ENCODE peak calls at places on chromosomes 4 and X, in ten cellular contexts. Z is Panc1, A is IMR-90, Q is OCI-LY7, T is MM.1S, I is fibroblast of mammary gland, X is BE2C, P is AG09309, G is dorsolateral prefrontal cortex, J is A549. U is an unnamed sample.

GRCh38 chr4:187995322-187996207 is at the start of gene ZFP42:
- DNase-seq in Z (no peak), A (no peak), Q (no peak), T (no peak), I (no peak), X (no peak), P (no peak), G (no peak), J (no peak), U (no peak)

GRCh38 chrX:120517936-120518335 is 42.8 kb downstream of the CUL4B start:
- DNase-seq in Z (no peak), A (peak), Q (no peak), T (no peak), I (peak), X (no peak), P (peak), G (no peak), J (no peak), U (peak)

GRCh38 chr4:79852305-79852730 is 220.7 kb downstream of the ANTXR2 start:
- DNase-seq in Z (peak), A (peak), Q (no peak), T (no peak), I (peak), X (no peak), P (peak), G (no peak), J (peak), U (no peak)

GRCh38 chrX:10190367-10190766 is 33.6 kb downstream of the CLCN4 start:
- DNase-seq in Z (peak), A (peak), Q (peak), T (peak), I (peak), X (peak), P (peak), G (no peak), J (peak), U (no peak)

GRCh38 chr4:113146876-113147358 is 97.5 kb downstream of the ANK2 start:
- DNase-seq in Z (no peak), A (no peak), Q (no peak), T (peak), I (peak), X (no peak), P (no peak), G (no peak), J (no peak), U (no peak)

GRCh38 chr4:1253831-1254230 is 4.9 kb upstream of the CTBP1 start:
- DNase-seq in Z (no peak), A (no peak), Q (no peak), T (no peak), I (no peak), X (no peak), P (no peak), G (no peak), J (no peak), U (no peak)

GRCh38 chr4:2009651-2010233 is 968 bp upstream of the NELFA start:
- DNase-seq in Z (peak), A (peak), Q (peak), T (peak), I (peak), X (peak), P (no peak), G (no peak), J (peak), U (no peak)

GRCh38 chrX:54961750-54962149 is 32.2 kb downstream of the PFKFB1 start:
- DNase-seq in Z (no peak), A (no peak), Q (no peak), T (no peak), I (no peak), X (no peak), P (no peak), G (no peak), J (no peak), U (no peak)

GRCh38 chr4:1367936-1368289 is 20.9 kb downstream of the UVSSA start:
- DNase-seq in Z (no peak), A (no peak), Q (no peak), T (no peak), I (no peak), X (no peak), P (no peak), G (no peak), J (no peak), U (no peak)

GRCh38 chrX:75273483-75273882 is 402 bp upstream of the UPRT start:
- DNase-seq in Z (no peak), A (no peak), Q (no peak), T (no peak), I (no peak), X (no peak), P (no peak), G (no peak), J (no peak), U (no peak)

GRCh38 chr4:41796545-41797210 is 48.2 kb upstream of the PHOX2B start:
- DNase-seq in Z (no peak), A (no peak), Q (no peak), T (no peak), I (no peak), X (peak), P (no peak), G (no peak), J (no peak), U (no peak)

GRCh38 chrX:151875270-151876026 is 37.2 kb upstream of the MAGEA4 start:
- DNase-seq in Z (no peak), A (no peak), Q (no peak), T (no peak), I (no peak), X (no peak), P (no peak), G (no peak), J (no peak), U (no peak)

GRCh38 chr4:52103314-52103713 is 52.2 kb downstream of the SPATA18 start:
- DNase-seq in Z (peak), A (no peak), Q (no peak), T (no peak), I (peak), X (peak), P (no peak), G (no peak), J (peak), U (no peak)

GRCh38 chrX:33211356-33212254 is at the start of gene DMD:
- DNase-seq in Z (no peak), A (peak), Q (no peak), T (no peak), I (peak), X (no peak), P (no peak), G (no peak), J (no peak), U (peak)

GRCh38 chrX:19272452-19272851 is 71.3 kb upstream of the PDHA1 start:
- DNase-seq in Z (no peak), A (peak), Q (no peak), T (peak), I (peak), X (no peak), P (no peak), G (no peak), J (no peak), U (no peak)

GRCh38 chr4:1522606-1523005 is 116.4 kb upstream of the NKX1-1 start:
- DNase-seq in Z (no peak), A (no peak), Q (no peak), T (no peak), I (no peak), X (no peak), P (no peak), G (no peak), J (no peak), U (no peak)

GRCh38 chr4:139241784-139242151 is 38.3 kb downstream of the MGARP start:
- DNase-seq in Z (no peak), A (no peak), Q (no peak), T (no peak), I (no peak), X (no peak), P (no peak), G (no peak), J (no peak), U (no peak)

GRCh38 chrX:13759152-13759718 is 24.7 kb downstream of the OFD1 start:
- DNase-seq in Z (no peak), A (no peak), Q (peak), T (no peak), I (peak), X (no peak), P (no peak), G (no peak), J (no peak), U (no peak)

DNA sequence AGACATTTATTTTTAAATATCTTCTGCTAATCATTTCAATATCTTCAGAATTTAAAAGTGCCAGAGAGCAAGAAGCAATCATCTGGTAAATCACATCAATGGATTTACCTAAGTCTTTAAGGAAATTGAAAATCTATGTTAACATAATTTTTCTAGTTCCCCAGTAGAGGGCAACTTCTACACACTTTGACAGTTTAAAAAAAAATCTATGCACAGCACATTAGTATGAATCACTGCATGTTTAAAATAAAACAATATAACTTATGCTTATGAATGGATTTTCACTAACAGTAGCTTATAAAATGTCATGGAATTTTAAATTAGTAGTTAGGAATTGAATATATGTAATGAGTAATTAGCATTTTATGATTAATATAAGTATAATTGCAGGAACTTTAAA is 126.5 kb downstream of the REELD1 start:
- DNase-seq in Z (no peak), A (peak), Q (peak), T (peak), I (peak), X (no peak), P (no peak), G (no peak), J (no peak), U (no peak)
- TF ChIP-seq CTCF in Z (peak), A (peak), Q (peak), T (peak), I (peak), X (peak), P (peak), G (peak), J (peak), U (peak)

DNA sequence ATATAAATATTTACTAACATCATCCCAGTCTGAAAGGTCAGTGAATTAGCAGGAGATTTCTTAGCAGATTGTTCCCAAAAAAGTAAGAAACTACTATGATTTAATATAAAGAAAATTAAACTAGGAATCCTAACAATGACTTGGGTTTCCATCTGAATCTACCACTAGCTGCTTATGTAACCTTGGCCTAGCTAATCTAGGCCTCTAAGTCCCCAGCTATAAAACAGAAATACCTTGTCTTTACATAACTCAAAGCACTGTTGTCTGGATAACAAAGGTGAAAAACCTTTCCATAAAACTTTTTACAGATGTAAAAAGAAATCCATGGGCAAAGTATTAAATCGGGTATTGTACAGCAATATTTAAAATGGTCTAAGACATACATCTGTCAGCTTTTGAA is 3.0 kb downstream of the FBXL5 start:
- DNase-seq in Z (no peak), A (peak), Q (no peak), T (no peak), I (no peak), X (no peak), P (no peak), G (no peak), J (no peak), U (no peak)
- H3K4me3 ChIP-seq in Z (no peak), A (no peak), Q (peak), T (peak), I (no peak), X (no peak), P (no peak), G (peak), J (no peak), U (no peak)

GRCh38 chr4:159765402-159765801 is 662.5 kb downstream of the RAPGEF2 start:
- DNase-seq in Z (no peak), A (no peak), Q (no peak), T (no peak), I (no peak), X (no peak), P (no peak), G (no peak), J (no peak), U (no peak)

GRCh38 chr4:159762672-159763071 is 659.8 kb downstream of the RAPGEF2 start:
- DNase-seq in Z (no peak), A (no peak), Q (no peak), T (no peak), I (no peak), X (no peak), P (no peak), G (no peak), J (no peak), U (no peak)

GRCh38 chr4:159766241-159766640 is 663.4 kb downstream of the RAPGEF2 start:
- DNase-seq in Z (no peak), A (no peak), Q (no peak), T (no peak), I (no peak), X (no peak), P (no peak), G (no peak), J (no peak), U (no peak)

GRCh38 chr4:159768011-159768410 is 665.1 kb downstream of the RAPGEF2 start:
- DNase-seq in Z (no peak), A (no peak), Q (no peak), T (no peak), I (no peak), X (no peak), P (no peak), G (no peak), J (no peak), U (no peak)

DNA sequence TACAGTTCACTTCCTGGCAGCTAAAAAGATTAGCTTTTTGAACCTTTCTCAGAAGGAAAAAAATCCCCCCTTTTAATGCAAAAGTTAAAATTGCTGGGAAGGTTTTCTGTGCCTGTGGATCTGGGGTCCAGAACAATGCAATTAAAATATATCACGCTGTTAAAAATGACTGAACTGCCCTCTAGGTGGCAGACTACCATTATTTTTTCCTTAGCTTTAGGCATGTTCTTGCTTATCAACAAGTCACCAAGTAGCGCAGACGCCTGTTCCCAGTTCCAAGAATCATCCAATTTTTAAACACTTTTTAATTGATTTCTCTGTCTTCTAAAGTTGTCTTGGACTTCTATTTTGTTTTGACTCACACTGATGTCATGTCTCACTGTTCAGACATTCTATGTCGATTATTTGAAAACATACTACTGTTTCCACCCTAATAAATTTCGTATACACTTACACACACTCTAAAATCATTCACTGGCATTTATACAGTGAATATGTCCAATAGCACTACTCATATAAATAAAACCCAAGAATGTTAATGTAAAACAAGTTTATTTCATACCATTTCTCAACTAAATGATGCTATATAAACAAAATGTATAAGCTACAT is 661.6 kb downstream of the RAPGEF2 start:
- DNase-seq in Z (no peak), A (no peak), Q (peak), T (peak), I (peak), X (peak), P (no peak), G (no peak), J (peak), U (no peak)
- TF ChIP-seq CTCF in Z (peak), A (peak), Q (peak), T (peak), I (peak), X (peak), P (peak), G (peak), J (peak), U (peak)

GRCh38 chrX:117996408-117996807 is 120.2 kb downstream of the KLHL13 start:
- DNase-seq in Z (no peak), A (no peak), Q (no peak), T (no peak), I (no peak), X (no peak), P (no peak), G (no peak), J (no peak), U (no peak)

GRCh38 chrX:117992324-117992723 is 124.3 kb downstream of the KLHL13 start:
- DNase-seq in Z (no peak), A (no peak), Q (no peak), T (no peak), I (no peak), X (no peak), P (no peak), G (no peak), J (no peak), U (no peak)

GRCh38 chrX:117996918-117997480 is 119.6 kb downstream of the KLHL13 start:
- DNase-seq in Z (no peak), A (peak), Q (no peak), T (no peak), I (peak), X (no peak), P (no peak), G (no peak), J (no peak), U (no peak)

GRCh38 chrX:117998171-117998570 is 118.4 kb downstream of the KLHL13 start:
- DNase-seq in Z (no peak), A (no peak), Q (no peak), T (no peak), I (no peak), X (no peak), P (no peak), G (no peak), J (no peak), U (no peak)

DNA sequence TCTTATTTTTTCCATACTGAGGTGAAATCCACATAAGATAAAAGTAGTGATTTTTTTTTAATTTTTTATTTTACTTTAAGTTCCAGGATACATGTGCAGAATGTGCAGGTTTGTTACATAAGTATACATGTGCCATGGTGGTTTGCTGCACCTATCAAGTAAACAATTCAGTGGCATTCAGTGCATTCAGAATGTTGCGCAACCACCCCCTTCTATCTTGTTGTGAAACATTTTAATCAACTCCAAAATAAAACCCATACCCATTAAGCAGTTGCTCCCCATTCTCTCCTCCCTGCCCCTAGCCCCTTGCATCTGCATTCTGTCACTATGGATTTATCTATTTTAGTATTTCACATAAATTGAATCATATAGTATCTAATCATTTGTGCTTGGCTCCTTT is 121.2 kb downstream of the KLHL13 start:
- DNase-seq in Z (no peak), A (no peak), Q (no peak), T (no peak), I (no peak), X (no peak), P (no peak), G (no peak), J (no peak), U (no peak)
- H3K4me3 ChIP-seq in Z (no peak), A (no peak), Q (no peak), T (no peak), I (no peak), X (no peak), P (no peak), G (no peak), J (no peak), U (no peak)

GRCh38 chr4:152164561-152164960 is 371.3 kb downstream of the FBXW7 start:
- DNase-seq in Z (no peak), A (no peak), Q (no peak), T (no peak), I (no peak), X (no peak), P (no peak), G (no peak), J (no peak), U (no peak)
- TF ChIP-seq CTCF in Z (no peak), A (no peak), Q (no peak), T (no peak), I (no peak), X (no peak), P (no peak), G (no peak), J (no peak), U (no peak)

GRCh38 chr4:74097161-74097560 is 1.8 kb downstream of the CXCL2 start:
- DNase-seq in Z (no peak), A (no peak), Q (no peak), T (no peak), I (no peak), X (no peak), P (no peak), G (no peak), J (no peak), U (no peak)
- H3K4me3 ChIP-seq in Z (no peak), A (no peak), Q (no peak), T (no peak), I (no peak), X (no peak), P (no peak), G (no peak), J (peak), U (no peak)

DNA sequence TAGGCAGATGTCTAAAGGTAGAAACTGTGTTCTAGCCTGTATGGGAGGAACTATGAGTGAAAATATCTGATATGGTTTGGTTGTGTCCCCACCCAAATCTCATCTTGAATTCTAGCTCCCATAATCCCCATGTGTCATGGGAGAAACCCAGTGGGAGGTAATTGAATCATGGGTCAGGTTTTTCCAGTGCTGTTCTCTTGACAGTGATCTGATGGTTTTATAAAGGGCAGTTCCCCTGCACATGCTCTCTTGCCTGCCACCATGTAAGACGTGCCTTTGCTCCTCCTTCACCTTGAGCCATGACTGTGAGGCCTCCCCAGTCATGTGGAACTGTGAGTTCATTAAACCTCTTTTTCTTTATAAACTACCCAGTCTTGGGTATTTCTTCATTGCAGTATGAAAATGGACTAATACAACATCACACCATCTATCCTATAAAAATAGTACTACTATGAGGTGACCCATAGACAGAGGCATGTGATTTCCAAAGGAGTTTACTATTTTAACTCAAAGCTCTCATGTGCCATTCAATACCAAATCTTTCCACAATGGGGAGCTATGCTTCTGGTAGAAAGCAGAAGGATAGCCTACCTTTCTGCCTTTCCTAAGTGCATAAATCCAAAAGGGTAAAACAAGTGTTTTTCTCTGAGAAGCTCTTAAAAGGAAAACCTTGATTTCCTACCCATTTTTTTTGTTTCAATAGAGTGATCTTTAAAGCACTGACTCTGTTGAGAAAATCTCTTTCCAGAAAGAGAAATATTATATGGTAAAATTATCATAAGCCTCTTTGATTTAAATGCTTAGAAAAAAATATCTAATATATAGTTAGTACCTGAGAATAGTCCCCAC is 38.8 kb downstream of the SEC31A start:
- DNase-seq in Z (no peak), A (peak), Q (peak), T (peak), I (peak), X (no peak), P (no peak), G (no peak), J (peak), U (no peak)
- TF ChIP-seq CTCF in Z (peak), A (peak), Q (peak), T (peak), I (peak), X (peak), P (peak), G (peak), J (peak), U (peak)

GRCh38 chr4:94508256-94508655 is 56.5 kb downstream of the PDLIM5 start:
- DNase-seq in Z (no peak), A (peak), Q (no peak), T (no peak), I (no peak), X (no peak), P (no peak), G (no peak), J (no peak), U (no peak)

GRCh38 chr4:94507708-94508107 is 56.0 kb downstream of the PDLIM5 start:
- DNase-seq in Z (peak), A (peak), Q (no peak), T (no peak), I (peak), X (no peak), P (peak), G (no peak), J (peak), U (no peak)

GRCh38 chr4:94508841-94509240 is 57.1 kb downstream of the PDLIM5 start:
- DNase-seq in Z (no peak), A (no peak), Q (no peak), T (no peak), I (peak), X (no peak), P (no peak), G (no peak), J (no peak), U (no peak)

GRCh38 chr4:94506822-94507221 is 55.1 kb downstream of the PDLIM5 start:
- DNase-seq in Z (no peak), A (no peak), Q (no peak), T (no peak), I (no peak), X (no peak), P (no peak), G (no peak), J (no peak), U (no peak)

GRCh38 chr4:94507281-94507680 is 55.5 kb downstream of the PDLIM5 start:
- DNase-seq in Z (no peak), A (no peak), Q (no peak), T (no peak), I (no peak), X (no peak), P (no peak), G (no peak), J (peak), U (no peak)
- H3K4me3 ChIP-seq in Z (no peak), A (no peak), Q (no peak), T (no peak), I (no peak), X (no peak), P (no peak), G (no peak), J (no peak), U (no peak)